ENCODE peak calls at places on chromosomes 16 and 17, in seven cellular contexts. N is fibroblast of lung, S is neural progenitor cell, M is cardiac muscle cell, R is right lobe of liver, A is osteoblast, X is thoracic aorta. I is an unnamed sample.
A peak's percentile ranks its signal among the peaks of the same experiment; 100 is the strongest.

GRCh38 chr16:57694191-57694555 is 433 bp upstream of the DRC7 start:
- DNase-seq in X (no peak), R (peak; percentile 92), M (no peak), S (no peak), N (no peak), A (no peak), I (peak; percentile 95)

GRCh38 chr16:53435066-53435688 is 906 bp downstream of the RBL2 start:
- DNase-seq in N (peak; percentile 89), A (peak; percentile 95), S (peak; percentile 73), X (peak; percentile 59), R (peak; percentile 86), M (peak; percentile 86), I (peak; percentile 94)

GRCh38 chr17:81171941-81172340 is 5.9 kb upstream of the AATK start:
- DNase-seq in S (no peak), X (no peak), M (no peak), R (no peak), N (no peak), A (no peak), I (no peak)

GRCh38 chr16:78256686-78257375 is 157.4 kb downstream of the WWOX start:
- DNase-seq in M (no peak), X (no peak), N (no peak), R (no peak), A (no peak), S (no peak), I (no peak)

GRCh38 chr16:3009568-3010390 is 2.9 kb upstream of the CLDN9 start:
- DNase-seq in N (no peak), A (peak; percentile 89), S (peak; percentile 73), R (no peak), X (no peak), M (peak; percentile 88), I (peak; percentile 88)

GRCh38 chr17:80845863-80846671 is 145.6 kb upstream of the CHMP6 start:
- DNase-seq in A (no peak), X (no peak), S (no peak), M (no peak), R (peak; percentile 48), N (no peak), I (peak; percentile 49)

GRCh38 chr16:28168991-28169554 is 42.7 kb downstream of the XPO6 start:
- DNase-seq in N (no peak), A (no peak), X (no peak), S (no peak), M (no peak), R (no peak), I (no peak)

GRCh38 chr17:74870512-74870911 is 2.3 kb downstream of the FDXR start:
- DNase-seq in A (peak; percentile 95), N (peak; percentile 63), S (no peak), X (no peak), M (no peak), R (no peak), I (no peak)

GRCh38 chr16:1794908-1795666 is 1.6 kb upstream of the IGFALS start:
- DNase-seq in R (no peak), A (peak; percentile 81), N (no peak), X (no peak), S (no peak), M (no peak), I (peak; percentile 11)

GRCh38 chr16:77277571-77277970 is 78.4 kb downstream of the SYCE1L start:
- DNase-seq in S (no peak), M (no peak), R (no peak), N (no peak), X (no peak), A (no peak), I (no peak)

GRCh38 chr17:32684087-32684828 is 192.7 kb downstream of the MYO1D start:
- DNase-seq in R (no peak), A (no peak), N (no peak), S (no peak), X (no peak), M (no peak), I (no peak)

GRCh38 chr16:19804538-19805323 is 79.9 kb downstream of the GPRC5B start:
- DNase-seq in S (peak; percentile 25), R (no peak), A (no peak), N (peak; percentile 3), X (no peak), M (no peak), I (peak; percentile 91)

GRCh38 chr17:28325221-28325620 is 6.2 kb downstream of the TMEM97 start:
- DNase-seq in A (no peak), X (no peak), M (no peak), S (no peak), N (no peak), R (no peak), I (no peak)

GRCh38 chr17:82283208-82283749 is 9.8 kb upstream of the CSNK1D start:
- DNase-seq in X (no peak), M (peak; percentile 30), N (peak; percentile 84), R (no peak), A (peak; percentile 97), S (no peak), I (no peak)

GRCh38 chr16:47967374-47967773 is 188.4 kb downstream of the ABCC12 start:
- DNase-seq in X (no peak), S (no peak), A (no peak), N (no peak), M (no peak), R (no peak), I (no peak)

GRCh38 chr17:76260220-76260619 is 4.9 kb upstream of the UBALD2 start:
- DNase-seq in R (no peak), X (no peak), M (no peak), N (no peak), S (no peak), A (no peak), I (no peak)

GRCh38 chr16:17329412-17329811 is 141.3 kb downstream of the XYLT1 start:
- DNase-seq in S (no peak), M (no peak), X (no peak), A (no peak), R (no peak), N (no peak), I (no peak)

GRCh38 chr16:17331071-17331521 is 139.7 kb downstream of the XYLT1 start:
- DNase-seq in M (no peak), A (no peak), X (peak; percentile 63), R (no peak), S (no peak), N (no peak), I (no peak)

GRCh38 chr16:17327671-17328335 is 143.0 kb downstream of the XYLT1 start:
- DNase-seq in S (no peak), A (no peak), N (peak; percentile 39), R (no peak), X (no peak), M (no peak), I (no peak)

GRCh38 chr16:17330019-17330570 is 140.7 kb downstream of the XYLT1 start:
- DNase-seq in S (no peak), N (no peak), R (no peak), A (no peak), X (no peak), M (no peak), I (no peak)

DNA sequence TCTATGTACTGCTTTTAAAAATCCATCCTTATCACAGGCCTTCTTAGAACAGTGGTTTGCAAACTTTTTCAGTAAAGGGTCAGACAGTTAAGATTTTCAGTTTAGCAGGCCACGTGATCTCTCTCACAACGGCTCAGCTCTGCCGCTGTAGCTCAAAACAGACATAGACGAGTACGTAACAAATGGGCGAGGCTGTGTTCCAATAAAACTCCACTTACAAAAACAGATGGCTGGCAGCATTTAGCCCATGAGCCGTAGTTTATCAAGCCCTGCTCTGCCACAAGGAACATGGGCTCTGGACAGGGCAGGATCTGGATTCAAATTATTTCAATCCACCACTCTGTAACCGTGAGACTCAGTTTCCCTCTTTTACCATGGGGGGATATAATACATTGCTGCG is 141.8 kb downstream of the XYLT1 start:
- DNase-seq in S (no peak), A (no peak), R (no peak), M (no peak), X (no peak), N (no peak), I (no peak)
- H3K4me3 ChIP-seq in S (no peak overlapping the region), A (no peak overlapping the region), R (no peak overlapping the region), M (no peak overlapping the region), X (peak overlapping the region; percentile 12), N (no peak overlapping the region), I (no peak overlapping the region)

DNA sequence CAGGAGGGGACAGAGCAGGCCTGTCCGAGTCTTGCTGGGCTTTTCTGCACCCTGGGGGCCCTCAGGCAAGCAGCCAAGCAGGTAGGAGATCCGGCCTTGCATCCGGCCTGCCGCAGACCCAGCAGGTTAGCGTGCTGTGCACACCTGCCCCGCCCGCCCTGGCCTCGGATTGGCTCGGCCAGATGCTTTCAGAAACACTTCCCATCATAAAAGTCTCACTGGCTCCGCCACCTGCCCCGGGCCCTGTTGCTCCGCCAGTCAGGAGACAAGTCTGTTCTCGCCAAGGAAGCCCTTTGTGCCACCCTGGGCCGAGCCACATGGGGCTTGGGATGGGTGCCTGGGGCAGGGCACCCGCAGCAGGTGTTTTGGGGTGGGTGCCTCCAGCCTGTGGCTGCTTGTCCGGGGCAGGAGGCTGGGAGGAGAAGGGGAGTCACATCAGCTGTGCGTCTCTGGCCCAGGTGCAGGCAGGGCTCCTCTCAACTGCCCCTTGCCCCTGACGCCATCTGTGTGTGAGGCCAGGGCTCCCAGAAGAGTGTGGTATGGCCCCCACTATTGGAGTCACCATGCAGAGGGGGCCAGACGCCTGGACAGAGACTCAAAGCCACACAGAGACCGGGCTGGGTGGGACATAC is 228.2 kb upstream of the GSE1 start:
- DNase-seq in N (no peak), R (peak; percentile 44), S (no peak), X (no peak), A (no peak), M (no peak), I (no peak)
- H3K4me1 ChIP-seq in N (peaks cover 3% of the 10 kb centered on the region), R (no peaks in the 10 kb centered on the region), S (peaks cover 9% of the 10 kb centered on the region), X (no peaks in the 10 kb centered on the region), A (peaks cover 23% of the 10 kb centered on the region), M (peaks cover 17% of the 10 kb centered on the region), I (no peaks in the 10 kb centered on the region)

DNA sequence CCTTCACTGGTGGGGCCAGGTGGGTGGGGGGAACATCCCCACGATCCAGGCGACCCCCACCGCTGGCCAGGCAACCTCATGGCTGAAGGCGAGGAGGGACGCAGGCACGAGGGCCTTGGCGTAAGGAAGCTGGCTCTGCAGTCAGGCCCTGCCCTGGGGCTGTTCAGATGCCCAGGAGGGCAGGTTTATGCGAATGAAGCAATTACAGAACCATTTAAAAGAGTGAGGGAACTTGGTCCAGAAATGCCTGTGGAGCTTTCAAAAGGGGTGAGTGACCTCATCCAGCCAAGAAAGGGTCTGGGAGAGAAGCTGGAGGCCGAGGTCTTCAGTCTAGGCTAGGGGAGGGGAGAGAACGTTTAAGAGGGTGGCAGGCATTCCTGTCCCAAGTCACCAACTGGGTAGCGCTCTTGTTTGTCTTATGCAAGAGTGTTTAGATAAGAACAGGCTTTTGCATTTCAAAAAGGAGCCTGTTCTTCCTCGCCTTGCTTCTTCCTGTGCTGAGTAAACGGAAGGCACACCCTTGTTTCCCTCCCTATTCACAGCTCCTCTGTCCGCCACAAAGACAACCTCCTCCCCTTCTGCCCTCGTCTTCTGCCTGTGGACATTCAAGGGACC is 183.5 kb upstream of the SDK2 start:
- DNase-seq in N (no peak), A (no peak), M (no peak), X (no peak), R (no peak), S (no peak), I (no peak)
- H3K27ac ChIP-seq in N (no peak overlapping the region), A (no peak overlapping the region), M (no peak overlapping the region), X (no peak overlapping the region), R (no peak overlapping the region), S (no peak overlapping the region), I (no peak overlapping the region)

GRCh38 chr17:79844869-79845600 is 5.8 kb upstream of the CBX4 start:
- DNase-seq in R (peak; percentile 72), N (no peak), S (peak; percentile 85), X (no peak), A (peak; percentile 99), M (peak; percentile 73), I (peak; percentile 62)
- H3K4me3 ChIP-seq in R (peak overlapping the region; percentile 55), N (no peak overlapping the region), S (peak overlapping the region; percentile 56), X (peak overlapping the region; percentile 89), A (peak overlapping the region; percentile 74), M (peak overlapping the region; percentile 34), I (no peak overlapping the region)